ENCODE peak calls at places on chromosomes 3 and 15, in four cellular contexts. M is mucosa of gallbladder, D is esophagus squamous epithelium, Q is GM13977. N is an unnamed sample.

GRCh38 chr3:196611761-196612483 is 27.6 kb upstream of the NRROS start:
- DNase-seq in Q (no peak), D (no peak), M (no peak), N (no peak)

GRCh38 chr15:36331531-36332275 is 247.7 kb upstream of the CDIN1 start:
- DNase-seq in Q (no peak), M (no peak), D (no peak), N (no peak)

GRCh38 chr15:70323111-70323851 is 225.6 kb upstream of the TLE3 start:
- DNase-seq in Q (no peak), D (no peak), M (no peak), N (no peak)

GRCh38 chr15:25678498-25678865 is 184.6 kb downstream of the ATP10A start:
- DNase-seq in D (no peak), Q (no peak), M (no peak), N (no peak)

GRCh38 chr15:58331903-58332675 is 99.7 kb upstream of the LIPC start:
- DNase-seq in M (peak; percentile 96), D (peak; percentile 46), Q (peak; percentile 40), N (peak; percentile 81)

GRCh38 chr3:184635774-184636173 is 74.2 kb downstream of the EPHB3 start:
- DNase-seq in M (no peak), D (no peak), Q (no peak), N (no peak)

GRCh38 chr3:139416275-139416674 is 26.8 kb upstream of the COPB2 start:
- DNase-seq in M (no peak), Q (no peak), D (no peak), N (no peak)

GRCh38 chr15:70802629-70803028 is 39.3 kb upstream of the UACA start:
- DNase-seq in Q (no peak), M (no peak), D (no peak), N (no peak)

GRCh38 chr3:111846717-111847116 is 12.3 kb upstream of the PHLDB2 start:
- DNase-seq in Q (no peak), D (no peak), M (no peak), N (no peak)

GRCh38 chr3:138653567-138653966 is 45.0 kb downstream of the FAIM start:
- DNase-seq in Q (no peak), D (no peak), M (no peak), N (no peak)

GRCh38 chr3:123068227-123069020 is 1.6 kb downstream of the PDIA5 start:
- DNase-seq in Q (no peak), M (no peak), D (no peak), N (no peak)

GRCh38 chr15:71002321-71002720 is 109.7 kb downstream of the LRRC49 start:
- DNase-seq in D (no peak), M (no peak), Q (no peak), N (no peak)

GRCh38 chr15:22944651-22945050 is 35.5 kb downstream of the CYFIP1 start:
- DNase-seq in M (peak; percentile 73), D (no peak), Q (no peak), N (no peak)

GRCh38 chr15:69189157-69189556 is 28.7 kb downstream of the GLCE start:
- DNase-seq in Q (no peak), M (no peak), D (no peak), N (no peak)

GRCh38 chr3:147118611-147119010 is 287.7 kb downstream of the ZIC4 start:
- DNase-seq in Q (no peak), D (no peak), M (no peak), N (no peak)

GRCh38 chr3:40398346-40398745 is 11.4 kb downstream of the ENTPD3 start:
- DNase-seq in D (no peak), Q (no peak), M (no peak), N (no peak)

GRCh38 chr3:69016102-69016501 is 2.6 kb upstream of the EOGT start:
- DNase-seq in D (no peak), M (no peak), Q (no peak), N (no peak)

GRCh38 chr3:27900316-27900715 is 178.2 kb upstream of the EOMES start:
- DNase-seq in D (no peak), M (no peak), Q (no peak), N (no peak)

GRCh38 chr3:13688034-13688433 is 139.1 kb downstream of the FBLN2 start:
- DNase-seq in D (no peak), Q (no peak), M (no peak), N (no peak)

GRCh38 chr3:58272891-58273290 is 33.2 kb upstream of the RPP14 start:
- DNase-seq in Q (no peak), M (no peak), D (no peak), N (no peak)

GRCh38 chr3:15754047-15754446 is 43.7 kb downstream of the ANKRD28 start:
- DNase-seq in Q (no peak), D (no peak), M (no peak), N (no peak)

GRCh38 chr3:64852738-64853137 is 164.9 kb upstream of the ADAMTS9 start:
- DNase-seq in D (no peak), Q (no peak), M (no peak), N (no peak)

GRCh38 chr3:147354621-147355020 is 51.7 kb downstream of the ZIC4 start:
- DNase-seq in D (no peak), Q (no peak), M (no peak), N (no peak)

GRCh38 chr15:39411102-39411989 is 169.5 kb upstream of the THBS1 start:
- DNase-seq in Q (peak; percentile 43), M (no peak), D (no peak), N (no peak)

GRCh38 chr15:78364233-78364632 is 24.1 kb downstream of the CRABP1 start:
- DNase-seq in Q (no peak), M (no peak), D (no peak), N (no peak)

GRCh38 chr3:194244167-194244566 is 107.0 kb downstream of the CPN2 start:
- DNase-seq in D (no peak), Q (no peak), M (no peak), N (no peak)

GRCh38 chr3:129735638-129736037 is 129.2 kb upstream of the PLXND1 start:
- DNase-seq in M (no peak), Q (no peak), D (no peak), N (no peak)

GRCh38 chr3:30004481-30004880 is 601.9 kb upstream of the TGFBR2 start:
- DNase-seq in D (no peak), M (no peak), Q (no peak), N (no peak)

GRCh38 chr15:20352241-20353200 is 189.1 kb downstream of the GOLGA6L6 start:
- DNase-seq in Q (peak; percentile 28), D (no peak), M (no peak), N (no peak)

GRCh38 chr3:71789922-71790321 is 5.0 kb upstream of the PROK2 start:
- DNase-seq in M (no peak), Q (no peak), D (no peak), N (no peak)

GRCh38 chr15:70505411-70505919 is 257.9 kb downstream of the UACA start:
- DNase-seq in D (no peak), Q (no peak), M (no peak), N (no peak)

GRCh38 chr15:70879386-70879785 is 12.8 kb downstream of the THAP10 start:
- DNase-seq in M (no peak), Q (no peak), D (no peak), N (no peak)

N was measured in SIG-M5.